ENCODE peak calls at places on chromosome 14, in seven cellular contexts. K is AG09309, M is transverse colon, Q is astrocyte of the spinal cord, Y is hepatocyte, J is BJ, Z is heart left ventricle. W is an unnamed sample.

GRCh38 chr14:97178781-97179180 is 381.6 kb downstream of the VRK1 start:
- DNase-seq in K (peak; percentile 3), M (no peak), Q (no peak), Y (no peak), J (no peak), Z (no peak), W (no peak)

GRCh38 chr14:64569108-64570045 is 19.6 kb downstream of the PPP1R36 start:
- DNase-seq in K (no peak), M (peak; percentile 26), Q (peak; percentile 74), Y (peak; percentile 55), J (peak; percentile 59), Z (peak; percentile 84), W (peak; percentile 76)

GRCh38 chr14:90758959-90759358 is 57.3 kb downstream of the TTC7B start:
- DNase-seq in K (no peak), M (peak; percentile 42), Q (no peak), Y (no peak), J (peak; percentile 18), Z (peak; percentile 77), W (no peak)

GRCh38 chr14:101965145-101965531 is 765 bp downstream of the DYNC1H1 start:
- DNase-seq in K (no peak), M (peak; percentile 80), Q (peak; percentile 56), Y (peak; percentile 83), J (no peak), Z (peak; percentile 75), W (no peak)

GRCh38 chr14:65101631-65102440 is 481 bp downstream of the MAX start:
- DNase-seq in K (no peak), M (peak; percentile 34), Q (no peak), Y (peak; percentile 49), J (no peak), Z (peak; percentile 47), W (no peak)

GRCh38 chr14:73795974-73796373 is 55.7 kb upstream of the PTGR2 start:
- DNase-seq in K (no peak), M (peak; percentile 92), Q (peak; percentile 75), Y (peak; percentile 80), J (no peak), Z (no peak), W (peak; percentile 66)

GRCh38 chr14:79809849-79810612 is 401.3 kb downstream of the DIO2 start:
- DNase-seq in K (no peak), M (peak; percentile 11), Q (no peak), Y (peak; percentile 23), J (no peak), Z (no peak), W (no peak)

GRCh38 chr14:93175492-93175891 is 9.2 kb downstream of the MOAP1 start:
- DNase-seq in K (no peak), M (no peak), Q (no peak), Y (no peak), J (no peak), Z (no peak), W (no peak)

GRCh38 chr14:80388980-80389711 is 177.8 kb upstream of the DIO2 start:
- DNase-seq in K (peak; percentile 84), M (no peak), Q (peak; percentile 93), Y (no peak), J (peak; percentile 84), Z (no peak), W (peak; percentile 83)

GRCh38 chr14:24673534-24674203 is 39.7 kb upstream of the GZMB start:
- DNase-seq in K (no peak), M (peak; percentile 27), Q (no peak), Y (no peak), J (no peak), Z (no peak), W (no peak)

GRCh38 chr14:78202178-78202577 is 32.0 kb downstream of the NRXN3 start:
- DNase-seq in K (no peak), M (no peak), Q (no peak), Y (no peak), J (no peak), Z (no peak), W (no peak)

GRCh38 chr14:73457935-73458218 is 469 bp downstream of the NUMB start:
- DNase-seq in K (no peak), M (peak; percentile 58), Q (no peak), Y (peak; percentile 60), J (no peak), Z (peak; percentile 47), W (no peak)

GRCh38 chr14:96011131-96011530 is 28.0 kb upstream of the C14orf132 start:
- DNase-seq in K (no peak), M (no peak), Q (no peak), Y (no peak), J (no peak), Z (no peak), W (no peak)

GRCh38 chr14:76337619-76338545 is 38.1 kb upstream of the ESRRB start:
- DNase-seq in K (no peak), M (no peak), Q (no peak), Y (no peak), J (no peak), Z (no peak), W (no peak)

DNA sequence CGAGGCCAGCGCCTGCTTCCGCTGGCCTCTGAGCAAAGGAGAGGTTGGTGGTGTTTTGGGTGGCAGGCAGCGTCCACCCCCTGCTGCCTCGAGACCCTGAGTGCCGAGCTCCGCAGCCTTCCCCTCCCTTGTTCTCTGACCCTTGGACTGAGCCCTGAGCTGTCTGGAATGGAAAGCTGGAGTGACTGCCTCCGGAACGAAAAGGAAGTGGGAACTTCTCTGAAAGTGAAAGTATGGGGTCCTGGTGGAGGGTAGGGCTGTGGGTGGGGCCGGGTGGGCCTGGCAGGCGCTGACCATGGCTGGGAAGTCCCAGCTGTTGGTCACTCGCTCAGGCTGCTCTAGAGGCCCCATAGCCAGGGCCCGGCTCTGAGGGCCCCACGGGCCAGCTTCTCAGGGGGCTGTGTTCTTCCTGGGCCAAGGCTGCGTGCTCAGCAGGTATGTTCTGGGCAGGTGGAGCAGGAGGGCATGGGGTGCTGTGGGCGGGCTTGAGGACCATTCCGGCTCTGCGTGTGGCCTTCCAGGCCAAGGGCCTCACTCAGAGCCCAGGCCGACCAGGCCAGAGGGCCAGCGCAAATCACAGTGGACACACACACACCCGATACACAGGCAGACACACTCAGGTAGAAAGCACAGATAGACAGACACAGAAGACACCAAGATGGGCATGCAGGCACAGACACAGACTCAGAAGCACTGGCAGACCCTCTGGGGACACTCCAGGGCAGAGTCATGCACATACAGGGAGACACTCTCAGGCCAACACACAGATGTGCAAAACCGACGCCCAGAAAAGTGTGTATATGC is at the start of gene EXOC3L4:
- DNase-seq in K (no peak), M (peak; percentile 69), Q (no peak), Y (peak; percentile 73), J (no peak), Z (no peak), W (no peak)
- H3K4me3 ChIP-seq in K (no peak within 1 kb of the TSS), M (peak within 1 kb of the TSS; percentile 40), Q (no peak within 1 kb of the TSS), Y (no peak within 1 kb of the TSS), J (no peak within 1 kb of the TSS), Z (no peak within 1 kb of the TSS), W (peak within 1 kb of the TSS; percentile 51)

DNA sequence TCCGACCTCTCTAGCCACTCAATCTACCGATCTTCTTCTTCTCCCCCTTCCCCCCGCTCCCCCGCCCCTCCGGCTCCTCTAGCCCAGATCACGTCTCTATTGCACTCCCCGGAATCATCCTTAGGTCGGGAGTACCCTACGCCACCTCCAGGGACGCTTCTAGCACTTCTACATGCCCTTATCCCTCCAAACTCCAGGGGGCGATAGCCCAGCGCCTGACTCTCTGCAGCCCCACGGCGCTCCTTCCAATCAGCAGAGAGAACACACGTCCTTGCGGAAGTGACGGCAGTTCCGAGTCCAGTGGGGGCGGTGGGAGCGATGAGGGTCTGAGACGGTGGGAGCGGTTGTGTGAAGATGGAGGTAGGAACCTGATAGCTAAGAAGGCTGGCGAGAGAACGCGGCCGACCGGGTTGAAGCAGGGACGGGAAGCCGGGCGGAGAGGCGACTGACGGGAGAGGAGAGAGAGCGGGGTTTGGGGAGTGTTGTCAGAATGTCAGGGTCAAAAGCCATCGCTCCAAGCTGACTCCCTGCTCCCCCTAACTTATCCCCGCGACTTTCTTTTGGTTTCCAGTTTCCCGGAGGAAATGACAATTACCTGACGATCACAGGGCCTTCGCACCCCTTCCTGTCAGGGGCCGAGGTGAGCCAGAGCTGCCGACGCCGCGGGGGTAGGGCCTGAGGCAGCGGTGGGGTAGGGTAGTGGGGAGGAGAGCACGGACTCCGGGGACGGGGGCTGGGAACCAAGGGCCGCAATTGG is at the start of the genes RAB2B and TOX4:
- DNase-seq in K (peak; percentile 95), M (peak; percentile 97), Q (peak; percentile 99), Y (peak; percentile 98), J (peak; percentile 95), Z (peak; percentile 97), W (peak; percentile 95)
- H3K4me3 ChIP-seq in K (peak within 1 kb of the TSS; percentile 100), M (peak within 1 kb of the TSS; percentile 79), Q (peak within 1 kb of the TSS; percentile 90), Y (peak within 1 kb of the TSS; percentile 91), J (peak within 1 kb of the TSS; percentile 94), Z (peak within 1 kb of the TSS; percentile 70), W (peak within 1 kb of the TSS; percentile 96)

GRCh38 chr14:49857427-49858003 is 4.9 kb upstream of the NEMF start:
- DNase-seq in K (no peak), M (no peak), Q (no peak), Y (no peak), J (no peak), Z (no peak), W (no peak)
- H3K4me3 ChIP-seq in K (no peak overlapping the region), M (no peak overlapping the region), Q (no peak overlapping the region), Y (no peak overlapping the region), J (no peak overlapping the region), Z (no peak overlapping the region), W (no peak overlapping the region)

DNA sequence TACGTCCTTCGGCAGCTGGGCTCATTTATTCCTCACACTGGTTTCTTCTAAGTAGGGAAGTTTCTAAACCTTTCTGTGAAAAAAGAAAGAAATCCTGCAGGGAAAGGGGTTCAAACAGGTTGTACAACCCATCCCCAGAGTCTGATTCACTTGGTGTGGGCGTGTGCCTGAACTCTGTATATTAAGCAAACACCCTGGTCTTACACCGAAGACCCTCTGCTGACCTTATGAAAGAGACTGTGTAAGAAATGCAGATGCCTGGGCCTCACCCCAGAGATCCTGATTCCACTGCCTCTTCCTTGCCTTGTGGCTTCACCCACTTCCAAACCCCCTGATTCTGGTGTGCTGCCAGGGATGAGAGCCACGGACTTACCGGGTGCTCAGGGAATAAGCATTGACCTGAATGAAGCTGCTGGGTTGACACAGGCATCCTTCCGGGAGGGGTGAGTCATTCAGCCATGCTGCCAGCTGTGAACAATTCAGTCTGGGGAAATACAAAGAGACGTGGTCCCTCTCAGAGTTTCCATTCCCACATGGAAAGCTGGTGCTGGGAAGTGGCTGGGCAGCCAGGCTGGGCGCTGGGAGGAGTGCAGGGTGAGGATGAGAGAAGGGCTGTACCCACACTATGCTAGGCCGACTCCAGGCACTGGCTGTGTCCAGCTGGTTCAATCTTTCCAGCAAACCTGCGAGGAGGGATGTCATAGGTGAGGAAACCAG is 26.5 kb upstream of the ACTN1 start:
- DNase-seq in K (peak; percentile 87), M (peak; percentile 51), Q (peak; percentile 93), Y (peak; percentile 77), J (peak; percentile 61), Z (peak; percentile 83), W (peak; percentile 68)
- H3K4me3 ChIP-seq in K (no peak overlapping the region), M (no peak overlapping the region), Q (no peak overlapping the region), Y (no peak overlapping the region), J (no peak overlapping the region), Z (no peak overlapping the region), W (no peak overlapping the region)

DNA sequence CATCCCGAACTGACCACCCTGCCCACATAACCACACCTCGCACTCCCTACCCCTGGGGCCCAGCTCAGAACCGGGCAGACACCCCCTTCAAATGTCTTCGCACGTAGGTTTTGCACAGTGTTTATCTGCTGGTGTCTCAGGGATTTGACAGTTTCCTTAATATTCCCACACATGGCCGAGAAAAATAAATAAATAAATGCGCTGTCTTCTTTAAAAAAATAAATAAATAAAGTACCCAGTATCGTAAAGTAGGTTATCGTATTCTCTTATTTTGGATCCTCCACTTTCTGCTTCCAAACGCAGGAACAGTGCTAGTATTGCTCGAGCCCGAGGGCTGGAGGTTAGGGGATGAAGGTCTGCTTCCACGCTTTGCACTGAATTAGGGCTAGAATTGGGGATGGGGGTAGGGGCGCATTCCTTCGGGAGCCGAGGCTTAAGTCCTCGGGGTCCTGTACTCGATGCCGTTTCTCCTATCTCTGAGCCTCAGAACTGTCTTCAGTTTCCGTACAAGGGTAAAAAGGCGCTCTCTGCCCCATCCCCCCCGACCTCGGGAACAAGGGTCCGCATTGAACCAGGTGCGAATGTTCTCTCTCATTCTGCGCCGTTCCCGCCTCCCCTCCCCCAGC is 719 bp upstream of the FOS start:
- DNase-seq in K (no peak), M (no peak), Q (peak; percentile 73), Y (no peak), J (no peak), Z (no peak), W (no peak)
- H3K4me3 ChIP-seq in K (peak overlapping the region; percentile 56), M (peak overlapping the region; percentile 56), Q (peak overlapping the region; percentile 56), Y (peak overlapping the region; percentile 75), J (peak overlapping the region; percentile 87), Z (peak overlapping the region; percentile 56), W (peak overlapping the region; percentile 90)

W was measured in epithelial cell of proximal tubule.